ENCODE peak calls at places on chromosome 19, in four cellular contexts. D, R, Q and B are unnamed samples.
A peak's percentile ranks its signal among the peaks of the same experiment; 100 is the strongest.

GRCh38 chr19:3250675-3251074 is 26.2 kb downstream of the CELF5 start:
- DNase-seq in Q (no peak), R (no peak), D (no peak), B (peak; percentile 61)

GRCh38 chr19:48676887-48677286 is 4.1 kb upstream of the NTN5 start:
- DNase-seq in D (no peak), R (peak; percentile 84), Q (no peak), B (no peak)

GRCh38 chr19:29687244-29687896 is 22.1 kb downstream of the PLEKHF1 start:
- DNase-seq in D (no peak), R (no peak), Q (peak; percentile 82), B (no peak)

GRCh38 chr19:28920269-28921066 is 292.5 kb downstream of the UQCRFS1 start:
- DNase-seq in D (no peak), R (no peak), Q (no peak), B (no peak)

GRCh38 chr19:49560358-49560900 is 19.9 kb downstream of the NOSIP start:
- DNase-seq in R (peak; percentile 31), Q (no peak), D (no peak), B (no peak)

GRCh38 chr19:37492213-37492612 is 14.5 kb upstream of the ZNF793 start:
- DNase-seq in R (no peak), D (no peak), Q (no peak), B (no peak)

GRCh38 chr19:31841755-31842154 is 492.5 kb upstream of the TSHZ3 start:
- DNase-seq in R (no peak), D (no peak), Q (no peak), B (no peak)

GRCh38 chr19:38733493-38734175 is 10.6 kb downstream of the CAPN12 start:
- DNase-seq in R (peak; percentile 25), D (no peak), Q (peak; percentile 26), B (no peak)

GRCh38 chr19:7533281-7533819 is 2.2 kb upstream of the PNPLA6 start:
- DNase-seq in Q (peak; percentile 67), D (peak; percentile 38), R (peak; percentile 52), B (no peak)

GRCh38 chr19:17114414-17114831 is 38.8 kb downstream of the MYO9B start:
- DNase-seq in D (no peak), Q (no peak), R (peak; percentile 81), B (no peak)

GRCh38 chr19:54684537-54684936 is 21.8 kb downstream of the LILRB4 start:
- DNase-seq in Q (no peak), R (no peak), D (no peak), B (no peak)

GRCh38 chr19:3852177-3852511 is 16.7 kb downstream of the ZFR2 start:
- DNase-seq in Q (no peak), R (no peak), D (no peak), B (no peak)

GRCh38 chr19:2602391-2603181 is 99.9 kb downstream of the GNG7 start:
- DNase-seq in D (peak; percentile 61), Q (peak; percentile 93), R (peak; percentile 94), B (no peak)

GRCh38 chr19:18097993-18098890 is 664 bp downstream of the MAST3 start:
- DNase-seq in R (no peak), D (no peak), Q (no peak), B (no peak)

GRCh38 chr19:50258918-50259372 is 55.5 kb downstream of the MYH14 start:
- DNase-seq in D (no peak), R (no peak), Q (no peak), B (no peak)

GRCh38 chr19:8109455-8109854 is 39.9 kb downstream of the FBN3 start:
- DNase-seq in D (no peak), Q (no peak), R (no peak), B (no peak)

GRCh38 chr19:14370169-14370998 is 10.9 kb upstream of the ADGRE5 start:
- DNase-seq in Q (no peak), R (no peak), D (no peak), B (peak; percentile 59)

GRCh38 chr19:7063764-7064418 is 5.4 kb upstream of the MBD3L3 start:
- DNase-seq in D (no peak), R (no peak), Q (no peak), B (no peak)

GRCh38 chr19:13398780-13399726 is 107.2 kb downstream of the CACNA1A start:
- DNase-seq in Q (no peak), R (no peak), D (no peak), B (no peak)

GRCh38 chr19:2618611-2619010 is 83.9 kb downstream of the GNG7 start:
- DNase-seq in Q (no peak), R (peak; percentile 45), D (no peak), B (peak; percentile 75)

GRCh38 chr19:33426621-33427475 is 53.3 kb downstream of the CEBPG start:
- DNase-seq in R (no peak), D (no peak), Q (no peak), B (no peak)

GRCh38 chr19:38251564-38252051 is 4.6 kb downstream of the PPP1R14A start:
- DNase-seq in Q (peak; percentile 57), D (no peak), R (peak; percentile 85), B (no peak)

GRCh38 chr19:14002571-14003278 is 3.4 kb downstream of the RFX1 start:
- DNase-seq in R (no peak), D (no peak), Q (no peak), B (peak; percentile 64)

GRCh38 chr19:8697671-8698432 is 743 bp downstream of the ACTL9 start:
- DNase-seq in R (no peak), D (no peak), Q (no peak), B (no peak)

GRCh38 chr19:39057615-39058014 is 25.3 kb upstream of the FBXO27 start:
- DNase-seq in Q (no peak), D (no peak), R (no peak), B (no peak)

GRCh38 chr19:45098521-45099464 is 5.8 kb downstream of the PPP1R37 start:
- DNase-seq in D (no peak), R (no peak), Q (no peak), B (no peak)

GRCh38 chr19:50486823-50487515 is 10.3 kb upstream of the GARIN5A start:
- DNase-seq in R (no peak), D (no peak), Q (no peak), B (peak; percentile 11)

GRCh38 chr19:3129112-3129511 is 6.7 kb upstream of the GNA15 start:
- DNase-seq in D (no peak), R (no peak), Q (no peak), B (no peak)

GRCh38 chr19:7856679-7857663 is 17.2 kb downstream of the PRR36 start:
- DNase-seq in R (no peak), Q (no peak), D (no peak), B (no peak)

GRCh38 chr19:45130888-45131615 is 29.7 kb downstream of the NKPD1 start:
- DNase-seq in D (no peak), Q (no peak), R (no peak), B (no peak)

DNA sequence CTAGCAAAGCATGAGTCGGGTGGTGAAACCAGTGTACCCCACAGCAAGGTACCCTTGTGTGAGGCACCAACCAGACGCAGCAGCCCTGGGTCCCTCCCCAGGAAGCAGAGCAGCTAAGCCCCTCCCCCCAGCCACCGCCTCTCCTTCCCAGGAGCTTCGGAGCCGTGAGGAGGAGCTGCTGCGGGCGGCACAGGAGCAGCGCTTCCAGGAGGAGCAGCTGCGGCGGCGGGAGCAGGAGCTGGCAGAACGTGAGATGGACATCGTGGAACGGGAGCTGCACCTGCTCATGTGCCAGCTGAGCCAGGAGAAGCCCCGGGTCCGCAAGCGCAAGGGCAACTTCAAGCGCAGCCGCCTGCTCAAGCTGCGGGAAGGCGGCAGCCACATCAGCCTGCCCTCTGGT is 12.4 kb downstream of the TTC9B start:
- DNase-seq in D (no peak), R (no peak), Q (no peak), B (no peak)
- H3K27me3 ChIP-seq in D (no peaks in the 10 kb centered on the region), R (no peaks in the 10 kb centered on the region), Q (no peaks in the 10 kb centered on the region), B (no peaks in the 10 kb centered on the region)

DNA sequence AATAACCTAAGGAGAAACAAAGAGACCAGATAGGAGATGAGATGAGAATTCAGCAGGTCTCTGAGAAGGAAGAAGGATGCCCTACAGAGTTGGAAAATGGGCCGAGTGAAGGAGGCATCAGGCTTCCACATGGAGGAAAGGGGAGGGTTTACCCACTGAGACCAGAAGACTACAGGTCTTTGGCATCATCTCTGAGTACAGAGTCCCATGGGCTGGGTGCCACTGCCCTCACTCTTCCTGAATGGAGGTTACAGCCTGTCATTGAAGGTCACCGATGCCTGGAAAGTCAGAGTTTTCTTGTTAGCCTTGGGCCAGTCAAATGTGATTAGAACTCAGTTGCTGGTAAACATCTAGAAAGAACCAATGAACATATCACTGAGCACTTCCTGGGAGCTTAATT is 9.9 kb downstream of the ZNF302 start:
- DNase-seq in Q (no peak), R (no peak), D (no peak), B (no peak)
- H3K27me3 ChIP-seq in Q (no peaks in the 10 kb centered on the region), R (no peaks in the 10 kb centered on the region), D (no peaks in the 10 kb centered on the region), B (no peaks in the 10 kb centered on the region)

GRCh38 chr19:1514295-1514661 is 1.5 kb upstream of the ADAMTSL5 start:
- DNase-seq in D (no peak), Q (no peak), R (no peak), B (no peak)

GRCh38 chr19:1516395-1516753 is 3.6 kb upstream of the ADAMTSL5 start:
- DNase-seq in R (no peak), D (no peak), Q (no peak), B (no peak)

GRCh38 chr19:1512671-1513491 is at the start of gene ADAMTSL5:
- DNase-seq in R (no peak), D (no peak), Q (peak; percentile 69), B (peak; percentile 61)

GRCh38 chr19:1513492-1514294 is 874 bp upstream of the ADAMTSL5 start:
- DNase-seq in D (no peak), R (no peak), Q (peak; percentile 42), B (peak; percentile 57)

DNA sequence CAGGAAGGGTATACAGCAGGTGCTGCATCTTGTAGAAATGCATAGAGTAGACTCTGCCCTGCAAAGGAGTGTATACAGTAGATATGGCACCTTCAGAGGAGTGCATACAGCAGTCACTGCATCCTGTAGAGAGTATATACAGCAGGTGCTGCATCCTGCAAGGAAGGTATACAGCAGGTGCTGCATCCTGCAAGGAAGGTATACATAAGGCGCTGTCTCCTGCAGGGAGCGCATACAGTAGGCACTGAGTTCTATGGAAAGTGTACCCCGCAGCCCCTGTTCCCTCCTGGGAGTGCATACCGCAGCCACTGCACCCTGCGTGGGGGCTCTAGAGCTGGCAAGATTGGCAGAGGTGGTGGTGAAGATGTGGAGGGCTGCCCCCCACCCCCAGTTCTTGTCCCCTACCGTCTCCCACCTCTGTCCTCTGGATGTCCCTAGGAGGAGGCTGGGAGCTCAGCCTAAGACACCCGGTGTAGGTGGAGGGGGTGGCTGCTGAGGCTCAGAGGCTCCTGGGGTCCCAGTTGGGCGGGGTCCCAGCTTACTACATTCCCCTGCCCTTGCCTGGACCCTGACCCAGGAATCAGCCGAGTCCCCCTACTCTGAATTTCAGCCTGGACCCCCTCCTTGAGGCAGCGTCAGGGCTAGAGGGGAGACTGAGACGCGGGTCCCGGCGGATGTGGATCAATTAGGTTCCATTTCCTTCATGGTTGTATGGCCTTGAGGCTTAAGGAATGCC is 2.3 kb upstream of the ADAMTSL5 start:
- DNase-seq in D (no peak), Q (no peak), R (no peak), B (no peak)
- H3K27me3 ChIP-seq in D (peaks cover 57% of the 10 kb centered on the region), Q (no peaks in the 10 kb centered on the region), R (peaks cover 6% of the 10 kb centered on the region), B (peaks cover 5% of the 10 kb centered on the region)

DNA sequence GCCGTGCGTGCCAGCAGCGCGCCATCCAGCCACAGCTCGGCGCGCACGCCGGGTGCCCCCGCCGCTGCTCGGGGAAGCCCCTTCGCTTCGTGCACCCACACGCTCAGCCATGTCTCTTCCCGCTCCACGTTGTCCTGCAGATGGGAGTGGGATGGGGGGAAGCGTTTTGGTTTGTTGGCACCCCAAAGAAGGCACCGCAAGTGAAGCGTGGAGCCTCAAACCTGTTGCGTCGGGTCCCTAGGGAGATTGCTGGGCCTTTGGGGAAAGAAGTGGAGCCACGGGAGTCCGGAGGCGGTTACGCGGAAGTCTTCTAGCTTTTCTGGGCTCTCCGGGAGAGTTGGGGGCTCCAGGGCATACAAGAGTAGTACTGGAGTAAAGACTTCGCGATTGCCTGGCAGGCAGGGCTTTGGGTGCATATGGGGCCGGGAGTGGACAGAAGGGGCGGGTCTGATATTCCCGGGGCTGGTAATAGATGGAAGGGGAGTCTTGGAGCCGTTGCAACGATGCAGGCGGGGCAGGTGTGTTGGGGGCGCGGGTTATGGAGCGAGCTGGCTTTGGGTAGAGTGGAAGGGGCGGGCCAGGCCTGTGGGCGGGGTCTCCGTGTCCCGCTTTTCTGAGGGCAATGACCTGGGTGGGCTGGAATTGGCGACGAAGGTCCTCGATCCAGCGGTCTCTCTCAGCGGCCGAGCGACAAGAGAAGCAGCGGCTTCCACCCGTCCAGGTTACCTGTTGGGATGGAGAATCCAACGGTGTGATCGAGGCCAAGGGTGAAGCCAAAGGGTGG is 6.5 kb downstream of the RASAL3 start:
- DNase-seq in Q (no peak), R (no peak), D (no peak), B (no peak)
- H3K27me3 ChIP-seq in Q (peaks cover 14% of the 10 kb centered on the region), R (peaks cover 43% of the 10 kb centered on the region), D (peaks cover 58% of the 10 kb centered on the region), B (no peaks in the 10 kb centered on the region)